ENCODE peak calls at places on chromosomes 12 and 14, in eight cellular contexts. M is fibroblast of the aortic adventitia, X is neural progenitor cell, D is breast epithelium, N is progenitor cell of endocrine pancreas, Z is tibial artery, Q is pancreas, H is AG10803. R is an unnamed sample.

GRCh38 chr12:107169200-107169599 is 75.9 kb upstream of the CRY1 start:
- DNase-seq in M (no peak), X (no peak), D (peak; percentile 19), N (no peak), Z (no peak), Q (no peak), H (no peak), R (no peak)

GRCh38 chr12:6444704-6445688 is at the start of gene CD27:
- DNase-seq in M (no peak), X (no peak), D (no peak), N (no peak), Z (no peak), Q (no peak), H (no peak), R (no peak)

GRCh38 chr12:113591480-113591971 is 119.9 kb upstream of the LHX5 start:
- DNase-seq in M (no peak), X (peak; percentile 34), D (no peak), N (no peak), Z (peak; percentile 29), Q (no peak), H (no peak), R (peak; percentile 50)

GRCh38 chr14:39474416-39474911 is 42.2 kb upstream of the FBXO33 start:
- DNase-seq in M (no peak), X (no peak), D (no peak), N (no peak), Z (no peak), Q (no peak), H (no peak), R (no peak)

GRCh38 chr12:132703611-132704010 is 7.0 kb upstream of the PGAM5 start:
- DNase-seq in M (no peak), X (peak; percentile 16), D (no peak), N (no peak), Z (no peak), Q (no peak), H (no peak), R (no peak)

GRCh38 chr14:52299692-52300278 is 14.3 kb upstream of the PTGER2 start:
- DNase-seq in M (peak; percentile 84), X (peak; percentile 33), D (no peak), N (no peak), Z (no peak), Q (no peak), H (peak; percentile 73), R (no peak)

GRCh38 chr14:70358631-70359030 is 852 bp downstream of the COX16 start:
- DNase-seq in M (peak; percentile 27), X (no peak), D (no peak), N (no peak), Z (no peak), Q (no peak), H (peak; percentile 31), R (no peak)

GRCh38 chr12:92036771-92037453 is 108.7 kb downstream of the BTG1 start:
- DNase-seq in M (peak; percentile 75), X (no peak), D (no peak), N (no peak), Z (no peak), Q (no peak), H (peak; percentile 73), R (no peak)

GRCh38 chr12:50110762-50111416 is 1.1 kb upstream of the COX14 start:
- DNase-seq in M (peak; percentile 31), X (peak; percentile 60), D (peak; percentile 60), N (no peak), Z (peak; percentile 93), Q (peak; percentile 55), H (peak; percentile 47), R (peak; percentile 56)

GRCh38 chr14:41280745-41281144 is 325.9 kb upstream of the LRFN5 start:
- DNase-seq in M (peak; percentile 22), X (peak; percentile 42), D (no peak), N (no peak), Z (no peak), Q (no peak), H (no peak), R (no peak)

GRCh38 chr14:39034481-39035296 is 68.3 kb downstream of the SEC23A start:
- DNase-seq in M (no peak), X (peak; percentile 69), D (no peak), N (no peak), Z (no peak), Q (no peak), H (no peak), R (peak; percentile 38)

GRCh38 chr12:1630081-1630826 is 1.2 kb downstream of the WNT5B start:
- DNase-seq in M (no peak), X (peak; percentile 69), D (peak; percentile 69), N (no peak), Z (peak; percentile 75), Q (peak; percentile 47), H (peak; percentile 56), R (peak; percentile 73)

GRCh38 chr12:110270125-110270962 is 10.7 kb upstream of the ATP2A2 start:
- DNase-seq in M (peak; percentile 54), X (peak; percentile 12), D (peak; percentile 51), N (no peak), Z (peak; percentile 60), Q (peak; percentile 31), H (peak; percentile 70), R (no peak)

DNA sequence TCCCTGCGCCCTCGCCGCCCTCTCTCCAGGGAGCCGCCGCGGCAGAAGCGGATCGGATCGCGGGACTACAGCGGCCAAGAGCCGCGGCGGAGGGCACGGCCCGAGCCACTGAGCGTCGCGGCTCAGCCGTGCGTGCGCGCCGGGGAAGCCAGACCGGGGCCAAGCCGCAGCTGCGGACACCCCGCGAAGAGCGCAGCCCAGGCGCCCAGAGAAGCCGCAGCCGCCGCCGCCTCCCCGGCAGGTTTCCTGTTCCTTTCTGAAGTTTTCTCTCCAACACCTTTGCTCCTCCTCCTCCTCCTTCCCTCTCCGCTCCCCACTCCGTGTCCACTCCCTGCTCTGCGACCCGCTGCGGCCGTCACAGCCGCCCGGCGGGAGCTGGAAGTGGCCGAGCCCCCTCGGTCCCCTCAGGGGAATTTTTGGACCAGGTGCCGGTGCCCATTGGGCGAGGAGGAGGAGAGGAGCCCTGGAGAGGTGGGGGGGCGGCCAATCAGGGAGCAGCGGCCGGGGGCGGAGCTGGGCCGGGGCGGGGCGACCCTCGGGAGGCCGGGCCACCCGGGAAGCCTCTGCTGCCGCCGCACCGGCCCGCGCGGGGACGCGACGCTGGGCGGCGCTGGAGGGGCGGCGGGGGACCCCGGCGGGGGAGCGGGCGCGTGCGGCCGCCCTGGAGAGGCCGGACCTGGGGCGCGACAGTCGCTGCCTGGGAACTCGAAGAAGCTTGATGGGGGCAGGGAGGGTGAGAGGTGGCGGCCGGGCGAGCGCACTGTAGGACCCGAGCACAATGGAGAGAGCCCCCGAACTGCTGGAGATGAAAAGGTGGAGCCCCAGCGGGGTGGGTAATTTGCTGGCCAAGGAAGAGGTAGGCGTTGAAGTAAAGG is at the start of gene ITPR2:
- DNase-seq in M (peak; percentile 80), X (peak; percentile 94), D (peak; percentile 93), N (peak; percentile 99), Z (peak; percentile 98), Q (peak; percentile 93), H (peak; percentile 82), R (peak; percentile 98)
- TF ChIP-seq CTCF in M (peak; percentile 7), X (peak; percentile 38), D (no peak), N (peak; percentile 60), Z (peak; percentile 23), Q (no peak), H (no peak), R (no peak)

DNA sequence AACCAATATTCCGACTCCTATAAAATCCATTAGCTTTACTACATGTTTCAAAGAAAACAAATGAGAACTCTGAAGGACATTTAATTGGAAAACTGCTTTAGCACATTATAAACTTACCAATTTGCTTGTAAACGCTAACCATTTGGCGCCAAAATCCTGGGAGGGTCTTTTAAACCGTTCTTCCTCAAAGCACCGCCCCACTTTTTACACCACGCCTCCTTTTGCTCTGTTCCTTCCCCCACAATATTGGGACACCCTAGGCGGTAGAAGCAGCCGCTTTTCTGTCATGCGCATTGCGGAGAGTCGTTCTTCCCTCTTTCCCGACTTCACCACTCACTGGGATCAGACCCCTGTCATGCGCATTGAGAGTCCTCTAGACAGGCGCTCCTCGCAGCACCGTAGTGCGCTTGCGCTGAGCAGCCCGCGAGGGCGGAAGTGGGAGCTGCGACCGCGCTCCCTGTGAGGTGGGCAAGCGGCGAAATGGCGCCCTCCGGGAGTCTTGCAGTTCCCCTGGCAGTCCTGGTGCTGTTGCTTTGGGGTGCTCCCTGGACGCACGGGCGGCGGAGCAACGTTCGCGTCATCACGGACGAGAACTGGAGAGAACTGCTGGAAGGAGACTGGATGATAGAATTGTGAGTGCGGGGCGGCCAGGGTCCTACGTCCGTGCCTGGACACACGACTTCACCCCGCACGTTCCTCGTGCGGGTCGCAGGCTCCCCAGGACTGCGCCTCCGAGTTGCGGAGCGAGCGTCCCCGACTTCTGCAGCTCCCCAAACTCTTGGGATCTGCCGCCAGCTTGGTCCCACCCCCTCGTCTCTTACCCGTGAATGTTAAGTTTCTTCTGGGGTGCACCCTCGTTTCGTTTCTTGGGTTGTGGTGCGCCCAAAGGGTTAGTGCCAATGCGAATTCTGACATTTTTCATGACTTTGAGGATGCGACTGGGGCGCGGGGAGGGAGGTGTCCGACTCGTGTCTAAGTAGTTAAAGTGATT is at the start of gene TMX1:
- DNase-seq in M (peak; percentile 99), X (peak; percentile 99), D (peak; percentile 95), N (peak; percentile 95), Z (peak; percentile 98), Q (peak; percentile 98), H (peak; percentile 98), R (peak; percentile 97)
- TF ChIP-seq CTCF in M (no peak), X (peak; percentile 31), D (no peak), N (peak; percentile 34), Z (no peak), Q (no peak), H (no peak), R (no peak)

GRCh38 chr12:111405149-111405855 is 421 bp upstream of the SH2B3 start:
- DNase-seq in M (peak; percentile 85), X (peak; percentile 98), D (peak; percentile 90), N (peak; percentile 89), Z (peak; percentile 95), Q (peak; percentile 100), H (peak; percentile 82), R (peak; percentile 99)
- TF ChIP-seq CTCF in M (peak; percentile 37), X (peak; percentile 74), D (peak; percentile 21), N (peak; percentile 65), Z (peak; percentile 26), Q (peak; percentile 63), H (peak; percentile 41), R (peak; percentile 82)

GRCh38 chr12:114735680-114736374 is 51.9 kb upstream of the TBX3 start:
- DNase-seq in M (no peak), X (peak; percentile 54), D (no peak), N (no peak), Z (no peak), Q (no peak), H (no peak), R (no peak)

GRCh38 chr12:114732426-114733030 is 48.6 kb upstream of the TBX3 start:
- DNase-seq in M (no peak), X (no peak), D (no peak), N (no peak), Z (no peak), Q (no peak), H (no peak), R (no peak)

GRCh38 chr12:114733919-114734318 is 49.9 kb upstream of the TBX3 start:
- DNase-seq in M (no peak), X (no peak), D (no peak), N (no peak), Z (no peak), Q (no peak), H (no peak), R (no peak)

GRCh38 chr12:114738460-114739184 is 54.6 kb upstream of the TBX3 start:
- DNase-seq in M (no peak), X (no peak), D (no peak), N (no peak), Z (no peak), Q (no peak), H (no peak), R (no peak)

DNA sequence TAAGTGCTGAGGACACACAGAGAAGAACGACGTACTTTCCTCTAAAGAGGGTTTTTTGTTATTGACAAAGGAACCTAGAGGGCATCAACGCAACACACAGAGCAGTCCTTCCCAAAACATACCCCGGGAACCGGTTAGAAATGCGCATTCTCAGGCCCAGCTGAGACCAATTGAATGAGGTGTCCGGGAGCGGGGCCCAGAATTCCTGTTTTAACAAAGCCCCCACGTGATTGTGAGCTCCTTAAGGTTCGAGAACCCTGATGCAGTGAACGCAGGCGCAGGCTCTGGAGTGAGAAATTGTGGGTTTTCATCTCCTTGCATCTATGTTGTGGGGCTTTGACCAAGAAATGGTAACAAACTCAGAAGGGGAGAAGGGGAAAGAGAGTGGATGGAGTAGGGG is 51.0 kb upstream of the TBX3 start:
- DNase-seq in M (no peak), X (no peak), D (no peak), N (no peak), Z (no peak), Q (no peak), H (no peak), R (no peak)
- TF ChIP-seq CTCF in M (no peak), X (no peak), D (no peak), N (no peak), Z (no peak), Q (no peak), H (no peak), R (no peak)